ENCODE peak calls at places on chromosome 2, in four cellular contexts. L, P, X and I are unnamed samples.

GRCh38 chr2:207504513-207505171 is 25.1 kb upstream of the CREB1 start:
- DNase-seq in L (no peak), X (no peak), P (no peak), I (no peak)

GRCh38 chr2:210913461-210913860 is 357.1 kb downstream of the CPS1 start:
- DNase-seq in X (no peak), L (no peak), P (no peak), I (no peak)

GRCh38 chr2:793236-793635 is 116.0 kb upstream of the TMEM18 start:
- DNase-seq in L (no peak), P (no peak), X (no peak), I (no peak)

GRCh38 chr2:231370429-231370748 is 25.1 kb upstream of the B3GNT7 start:
- DNase-seq in P (no peak), X (no peak), L (no peak), I (no peak)

GRCh38 chr2:42979870-42980763 is 187.7 kb upstream of the HAAO start:
- DNase-seq in L (no peak), P (no peak), X (no peak), I (no peak)

GRCh38 chr2:221649045-221649444 is 76.9 kb upstream of the EPHA4 start:
- DNase-seq in X (no peak), P (no peak), L (no peak), I (no peak)

GRCh38 chr2:30979822-30980245 is 158.4 kb downstream of the GALNT14 start:
- DNase-seq in L (no peak), X (no peak), P (no peak), I (peak; percentile 68)

GRCh38 chr2:128801581-128801980 is 482.9 kb upstream of the HS6ST1 start:
- DNase-seq in X (no peak), P (no peak), L (no peak), I (no peak)

GRCh38 chr2:221454459-221455105 is 117.5 kb downstream of the EPHA4 start:
- DNase-seq in P (no peak), L (no peak), X (no peak), I (no peak)

GRCh38 chr2:80579756-80580155 is 275.2 kb upstream of the LRRTM1 start:
- DNase-seq in X (no peak), L (no peak), P (no peak), I (no peak)

GRCh38 chr2:131835621-131836091 is 308.0 kb downstream of the CCDC74A start:
- DNase-seq in P (no peak), L (no peak), X (no peak), I (no peak)

GRCh38 chr2:158009425-158009824 is 92.3 kb upstream of the UPP2 start:
- DNase-seq in P (no peak), X (no peak), L (no peak), I (no peak)

GRCh38 chr2:48954935-48955334 is 199.4 kb downstream of the FSHR start:
- DNase-seq in P (no peak), L (no peak), X (no peak), I (no peak)

GRCh38 chr2:3602553-3603339 is 7.8 kb downstream of the COLEC11 start:
- DNase-seq in X (no peak), P (no peak), L (no peak), I (no peak)

GRCh38 chr2:232893834-232894233 is 23.8 kb downstream of the SNORC start:
- DNase-seq in L (no peak), P (no peak), X (no peak), I (no peak)

GRCh38 chr2:232815569-232815968 is 39.2 kb upstream of the KCNJ13 start:
- DNase-seq in L (no peak), X (no peak), P (no peak), I (no peak)

GRCh38 chr2:34570266-34570872 is 971.3 kb upstream of the FAM98A start:
- DNase-seq in P (no peak), L (no peak), X (peak; percentile 53), I (no peak)

GRCh38 chr2:101993772-101994171 is 2.0 kb downstream of the IL1R2 start:
- DNase-seq in X (no peak), P (no peak), L (no peak), I (no peak)

GRCh38 chr2:215149894-215150293 is 11.5 kb upstream of the ABCA12 start:
- DNase-seq in P (no peak), L (no peak), X (no peak), I (no peak)

GRCh38 chr2:60306231-60306861 is 247.1 kb downstream of the BCL11A start:
- DNase-seq in X (no peak), P (no peak), L (no peak), I (no peak)

GRCh38 chr2:78977661-78978145 is 47.8 kb upstream of the REG3G start:
- DNase-seq in P (no peak), L (peak; percentile 79), X (no peak), I (no peak)

GRCh38 chr2:5690718-5691658 is 1.2 kb upstream of the SOX11 start:
- DNase-seq in L (no peak), P (no peak), X (no peak), I (no peak)

GRCh38 chr2:54983345-54984235 is 66.7 kb downstream of the RTN4 start:
- DNase-seq in X (no peak), P (no peak), L (no peak), I (no peak)

GRCh38 chr2:126425943-126426342 is 230.0 kb upstream of the GYPC start:
- DNase-seq in L (no peak), P (no peak), X (no peak), I (no peak)

GRCh38 chr2:233801357-233802131 is 23.4 kb downstream of the MROH2A start:
- DNase-seq in P (no peak), X (no peak), L (no peak), I (no peak)

GRCh38 chr2:149744845-149745244 is 157.3 kb upstream of the MMADHC start:
- DNase-seq in P (no peak), X (no peak), L (no peak), I (no peak)

GRCh38 chr2:17630089-17630488 is 89.6 kb downstream of the VSNL1 start:
- DNase-seq in P (no peak), L (no peak), X (no peak), I (no peak)

GRCh38 chr2:105104208-105104731 is 66.4 kb downstream of the MRPS9 start:
- DNase-seq in P (no peak), X (no peak), L (no peak), I (no peak)

GRCh38 chr2:138247302-138247701 is 254.3 kb upstream of the SPOPL start:
- DNase-seq in L (no peak), X (no peak), P (no peak), I (no peak)

GRCh38 chr2:112257575-112257974 is 2.7 kb upstream of the ZC3H8 start:
- DNase-seq in L (no peak), X (no peak), P (no peak), I (peak; percentile 13)

GRCh38 chr2:181892795-181893435 is 1.4 kb downstream of the ITPRID2 start:
- DNase-seq in X (peak; percentile 69), P (no peak), L (no peak), I (peak; percentile 22)

GRCh38 chr2:98658816-98659486 is 50.6 kb downstream of the UNC50 start:
- DNase-seq in L (no peak), X (no peak), P (no peak), I (no peak)

GRCh38 chr2:9637330-9637729 is 6.5 kb upstream of the YWHAQ start:
- DNase-seq in P (no peak), L (no peak), X (peak; percentile 62), I (no peak)

GRCh38 chr2:111640480-111640879 is 243.5 kb downstream of the ANAPC1 start:
- DNase-seq in P (no peak), L (no peak), X (no peak), I (no peak)

GRCh38 chr2:84532291-84532690 is 16.0 kb downstream of the DNAH6 start:
- DNase-seq in X (no peak), L (no peak), P (no peak), I (no peak)

GRCh38 chr2:170530803-170531564 is 184.2 kb upstream of the SP5 start:
- DNase-seq in P (no peak), L (no peak), X (no peak), I (no peak)

GRCh38 chr2:47898089-47898731 is 8.1 kb downstream of the FBXO11 start:
- DNase-seq in P (no peak), L (no peak), X (no peak), I (no peak)

GRCh38 chr2:56244911-56245530 is 61.2 kb downstream of the CCDC85A start:
- DNase-seq in P (no peak), L (no peak), X (no peak), I (no peak)
- TF ChIP-seq SMC3 in P (no peak), L (no peak), X (no peak), I (no peak)

GRCh38 chr2:236682651-236683422 is 113.2 kb downstream of the ACKR3 start:
- DNase-seq in L (no peak), X (no peak), P (no peak), I (no peak)
- TF ChIP-seq BHLHE40 in L (no peak), X (no peak), P (no peak), I (no peak)

GRCh38 chr2:12321017-12321641 is 395.6 kb upstream of the TRIB2 start:
- DNase-seq in L (no peak), X (no peak), P (no peak), I (no peak)
- TF ChIP-seq REST in L (no peak), X (no peak), P (no peak), I (no peak)

GRCh38 chr2:96762529-96763253 is 2.0 kb downstream of the CNNM4 start:
- DNase-seq in L (no peak), X (no peak), P (no peak), I (no peak)

GRCh38 chr2:96759548-96759947 is 1.2 kb upstream of the CNNM4 start:
- DNase-seq in P (no peak), L (no peak), X (no peak), I (no peak)

GRCh38 chr2:96760036-96760985 is at the start of gene CNNM4:
- DNase-seq in X (peak; percentile 88), L (peak; percentile 61), P (peak; percentile 96), I (peak; percentile 93)

GRCh38 chr2:96758987-96759386 is 1.7 kb upstream of the CNNM4 start:
- DNase-seq in L (no peak), X (no peak), P (no peak), I (no peak)

DNA sequence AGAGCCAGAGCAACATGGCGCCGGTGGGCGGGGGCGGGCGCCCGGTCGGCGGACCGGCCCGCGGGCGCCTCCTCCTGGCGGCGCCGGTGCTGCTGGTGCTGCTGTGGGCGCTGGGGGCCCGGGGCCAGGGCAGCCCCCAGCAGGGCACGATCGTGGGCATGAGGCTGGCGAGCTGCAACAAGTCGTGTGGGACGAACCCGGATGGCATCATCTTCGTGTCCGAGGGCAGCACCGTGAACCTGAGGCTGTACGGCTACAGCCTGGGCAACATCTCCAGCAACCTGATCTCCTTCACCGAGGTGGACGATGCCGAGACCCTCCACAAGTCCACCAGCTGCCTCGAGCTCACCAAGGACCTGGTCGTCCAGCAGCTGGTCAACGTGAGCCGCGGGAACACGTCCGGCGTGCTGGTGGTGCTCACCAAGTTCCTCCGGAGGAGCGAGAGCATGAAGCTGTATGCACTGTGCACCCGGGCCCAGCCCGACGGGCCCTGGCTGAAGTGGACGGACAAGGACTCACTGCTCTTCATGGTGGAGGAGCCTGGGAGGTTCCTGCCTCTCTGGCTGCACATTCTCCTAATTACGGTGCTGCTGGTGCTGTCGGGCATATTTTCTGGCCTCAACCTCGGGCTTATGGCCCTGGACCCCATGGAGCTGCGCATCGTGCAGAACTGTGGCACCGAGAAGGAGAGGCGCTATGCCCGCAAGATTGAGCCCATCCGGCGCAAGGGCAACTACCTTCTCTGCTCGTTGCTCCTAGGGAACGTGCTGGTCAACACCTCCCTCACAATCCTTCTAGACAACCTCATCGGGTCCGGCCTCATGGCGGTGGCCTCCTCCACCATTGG is 507 bp downstream of the CNNM4 start:
- DNase-seq in P (peak; percentile 44), X (peak; percentile 33), L (no peak), I (no peak)
- TF ChIP-seq SMC3 in P (peak; percentile 11), X (no peak), L (peak; percentile 30), I (peak; percentile 77)